ENCODE peak calls at places on chromosome 5, in ten cellular contexts. G, R, C, L, X, M, P, B, E and Q are unnamed samples.

GRCh38 chr5:151158287-151158661 is 695 bp upstream of the ANXA6 start:
- DNase-seq in P (peak; percentile 59), M (no peak), C (no peak), L (no peak), G (no peak), X (no peak), E (no peak), R (no peak), B (no peak), Q (no peak)

GRCh38 chr5:168874713-168875380 is 295.7 kb upstream of the PANK3 start:
- DNase-seq in X (no peak), B (peak; percentile 24), E (peak; percentile 27), G (no peak), P (peak; percentile 48), L (no peak), C (no peak), R (no peak), M (no peak), Q (no peak)

GRCh38 chr5:1018596-1018995 is 10.0 kb downstream of the NKD2 start:
- DNase-seq in C (no peak), X (no peak), R (no peak), B (no peak), G (no peak), P (no peak), M (no peak), L (no peak), E (no peak), Q (no peak)

GRCh38 chr5:1526681-1527131 is 2.9 kb upstream of the LPCAT1 start:
- DNase-seq in L (no peak), E (no peak), P (no peak), C (no peak), X (no peak), B (no peak), G (no peak), R (no peak), M (no peak), Q (no peak)

GRCh38 chr5:128109138-128109537 is 25.6 kb downstream of the SLC12A2 start:
- DNase-seq in B (no peak), P (no peak), E (no peak), L (no peak), G (no peak), M (no peak), X (no peak), C (no peak), R (no peak), Q (no peak)

GRCh38 chr5:148973455-148973854 is 89.4 kb downstream of the SH3TC2 start:
- DNase-seq in C (no peak), R (no peak), X (no peak), P (no peak), B (no peak), M (no peak), E (peak; percentile 25), L (no peak), G (no peak), Q (no peak)

GRCh38 chr5:64637144-64637543 is 53.2 kb upstream of the SHISAL2B start:
- DNase-seq in P (no peak), E (no peak), R (no peak), X (no peak), B (no peak), M (no peak), L (no peak), G (no peak), C (no peak), Q (no peak)

GRCh38 chr5:83277154-83277553 is 194.4 kb upstream of the VCAN start:
- DNase-seq in P (no peak), L (no peak), G (no peak), C (no peak), R (no peak), B (no peak), X (no peak), E (peak; percentile 44), M (no peak), Q (no peak)

GRCh38 chr5:56012281-56012963 is 17.7 kb upstream of the IL6ST start:
- DNase-seq in B (no peak), M (no peak), L (no peak), C (no peak), E (peak; percentile 45), G (no peak), P (no peak), R (no peak), X (no peak), Q (peak; percentile 77)